ENCODE peak calls at places on chromosomes 11 and 22, in six cellular contexts. M is PC-3, G is hepatocyte, L is memory B cell, C is AG20443, E is astrocyte of the cerebellum. V is an unnamed sample.

GRCh38 chr11:12224537-12224893 is 114.1 kb downstream of the MICAL2 start:
- DNase-seq in M (peak; percentile 87), G (no peak), L (no peak), C (no peak), E (peak; percentile 96), V (peak; percentile 99)

GRCh38 chr11:134425816-134426536 is 13.9 kb upstream of the B3GAT1 start:
- DNase-seq in M (no peak), G (no peak), L (no peak), C (no peak), E (no peak), V (no peak)

GRCh38 chr11:30758012-30758411 is 171.9 kb upstream of the MPPED2 start:
- DNase-seq in M (no peak), G (no peak), L (no peak), C (peak; percentile 14), E (no peak), V (peak; percentile 40)

GRCh38 chr11:102062106-102062505 is 14.9 kb downstream of the CFAP300 start:
- DNase-seq in M (no peak), G (no peak), L (no peak), C (no peak), E (no peak), V (no peak)

GRCh38 chr11:121453589-121454299 is 977 bp upstream of the SORL1-AS1 start:
- DNase-seq in M (no peak), G (no peak), L (no peak), C (no peak), E (no peak), V (no peak)

GRCh38 chr11:11461473-11461872 is 108.4 kb upstream of the CSNK2A3 start:
- DNase-seq in M (no peak), G (no peak), L (no peak), C (no peak), E (no peak), V (no peak)

GRCh38 chr22:17366830-17367229 is 2.4 kb upstream of the CECR2 start:
- DNase-seq in M (no peak), G (peak; percentile 72), L (no peak), C (no peak), E (no peak), V (no peak)

GRCh38 chr11:95459268-95460040 is 228.5 kb upstream of the SESN3 start:
- DNase-seq in M (no peak), G (peak; percentile 43), L (no peak), C (peak; percentile 37), E (peak; percentile 23), V (peak; percentile 5)

GRCh38 chr22:35611891-35612576 is 5.1 kb downstream of the MB start:
- DNase-seq in M (no peak), G (no peak), L (no peak), C (no peak), E (no peak), V (no peak)

GRCh38 chr11:10561043-10561818 is 7.2 kb downstream of the LYVE1 start:
- DNase-seq in M (peak; percentile 79), G (peak; percentile 52), L (no peak), C (no peak), E (no peak), V (peak; percentile 50)

GRCh38 chr11:117808768-117809167 is 11.8 kb upstream of the DSCAML1 start:
- DNase-seq in M (no peak), G (no peak), L (no peak), C (no peak), E (no peak), V (no peak)

GRCh38 chr11:126337472-126338241 is 17.8 kb upstream of the ST3GAL4 start:
- DNase-seq in M (no peak), G (no peak), L (no peak), C (no peak), E (no peak), V (no peak)

GRCh38 chr11:67389477-67389876 is 2.3 kb upstream of the RAD9A start:
- DNase-seq in M (peak; percentile 75), G (peak; percentile 62), L (peak; percentile 58), C (no peak), E (no peak), V (peak; percentile 38)

V was measured in M059J.